ENCODE peak calls at places on chromosomes 16 and 17, in six cellular contexts. M, O, L, N, Q and B are unnamed samples.

GRCh38 chr17:32264140-32264799 is 1.4 kb upstream of the RHBDL3 start:
- DNase-seq in M (no peak), O (no peak), L (no peak), N (no peak), Q (no peak), B (no peak)

GRCh38 chr16:53822936-53823529 is 119.1 kb downstream of the FTO start:
- DNase-seq in M (no peak), O (no peak), L (peak; percentile 69), N (peak; percentile 22), Q (peak; percentile 29), B (no peak)

GRCh38 chr17:49610883-49611584 is 35.4 kb downstream of the NXPH3 start:
- DNase-seq in M (no peak), O (no peak), L (peak; percentile 19), N (no peak), Q (no peak), B (peak; percentile 25)

GRCh38 chr16:67562526-67562917 is at the start of gene CTCF:
- DNase-seq in M (peak; percentile 33), O (peak; percentile 89), L (peak; percentile 83), N (peak; percentile 81), Q (peak; percentile 91), B (peak; percentile 81)

GRCh38 chr17:73719588-73720071 is 75.4 kb upstream of the SDK2 start:
- DNase-seq in M (no peak), O (no peak), L (no peak), N (no peak), Q (no peak), B (no peak)

GRCh38 chr16:7452090-7452489 is 119.4 kb downstream of the RBFOX1 start:
- DNase-seq in M (no peak), O (no peak), L (no peak), N (no peak), Q (no peak), B (no peak)

GRCh38 chr17:63419949-63420867 is 25.9 kb downstream of the CYB561 start:
- DNase-seq in M (no peak), O (no peak), L (no peak), N (no peak), Q (no peak), B (no peak)

GRCh38 chr16:85334718-85335583 is 222.7 kb upstream of the CIBAR2 start:
- DNase-seq in M (no peak), O (no peak), L (no peak), N (no peak), Q (no peak), B (no peak)

GRCh38 chr17:47959825-47960655 is 2.4 kb upstream of the PRR15L start:
- DNase-seq in M (no peak), O (no peak), L (no peak), N (no peak), Q (no peak), B (no peak)

GRCh38 chr17:72719582-72720493 is 372.6 kb downstream of the SLC39A11 start:
- DNase-seq in M (no peak), O (no peak), L (peak; percentile 51), N (no peak), Q (no peak), B (no peak)

GRCh38 chr17:58470356-58470755 is 17.9 kb downstream of the HSF5 start:
- DNase-seq in M (no peak), O (no peak), L (no peak), N (no peak), Q (no peak), B (no peak)

GRCh38 chr16:23146877-23147601 is 2.2 kb downstream of the USP31 start:
- DNase-seq in M (no peak), O (no peak), L (no peak), N (no peak), Q (no peak), B (peak; percentile 25)

GRCh38 chr17:74937064-74938051 is 1.7 kb downstream of the OTOP3 start:
- DNase-seq in M (no peak), O (no peak), L (no peak), N (no peak), Q (no peak), B (no peak)

GRCh38 chr17:46742539-46743270 is 75.8 kb downstream of the WNT3 start:
- DNase-seq in M (no peak), O (no peak), L (peak; percentile 88), N (no peak), Q (no peak), B (peak; percentile 94)

GRCh38 chr16:11356573-11357331 is 11.5 kb downstream of the RMI2 start:
- DNase-seq in M (no peak), O (peak; percentile 74), L (peak; percentile 65), N (peak; percentile 69), Q (peak; percentile 68), B (peak; percentile 67)

GRCh38 chr17:1060991-1061390 is 64.1 kb downstream of the TIMM22 start:
- DNase-seq in M (peak; percentile 78), O (peak; percentile 83), L (peak; percentile 94), N (no peak), Q (no peak), B (peak; percentile 99)

GRCh38 chr16:65845466-65846209 is 520.9 kb upstream of the CDH5 start:
- DNase-seq in M (no peak), O (no peak), L (peak; percentile 17), N (no peak), Q (no peak), B (peak; percentile 48)

GRCh38 chr17:20278805-20279204 is 188.5 kb downstream of the LGALS9B start:
- DNase-seq in M (no peak), O (no peak), L (no peak), N (no peak), Q (no peak), B (no peak)

GRCh38 chr17:78263063-78263735 is 31.8 kb downstream of the TMEM235 start:
- DNase-seq in M (no peak), O (no peak), L (no peak), N (no peak), Q (peak; percentile 48), B (no peak)

GRCh38 chr16:22347100-22347820 is 27.2 kb downstream of the CDR2 start:
- DNase-seq in M (no peak), O (no peak), L (no peak), N (no peak), Q (no peak), B (no peak)

GRCh38 chr17:74843352-74843627 is 16.4 kb downstream of the GRIN2C start:
- DNase-seq in M (no peak), O (no peak), L (no peak), N (no peak), Q (no peak), B (no peak)

GRCh38 chr17:18025596-18026407 is 13.2 kb downstream of the ATPAF2 start:
- DNase-seq in M (no peak), O (peak; percentile 17), L (peak; percentile 59), N (peak; percentile 79), Q (peak; percentile 74), B (peak; percentile 87)

GRCh38 chr16:31330553-31330890 is 24.5 kb upstream of the ITGAX start:
- DNase-seq in M (no peak), O (no peak), L (no peak), N (no peak), Q (no peak), B (no peak)

GRCh38 chr17:74380086-74380958 is 13.0 kb downstream of the GPR142 start:
- DNase-seq in M (peak; percentile 38), O (peak; percentile 83), L (no peak), N (no peak), Q (no peak), B (peak; percentile 74)

GRCh38 chr16:8996891-8997290 is 33.2 kb upstream of the USP7 start:
- DNase-seq in M (no peak), O (no peak), L (peak; percentile 8), N (no peak), Q (no peak), B (no peak)

GRCh38 chr16:48918520-48919258 is 308.7 kb upstream of the N4BP1 start:
- DNase-seq in M (peak; percentile 54), O (no peak), L (no peak), N (no peak), Q (no peak), B (peak; percentile 43)

GRCh38 chr17:61009619-61010018 is 332.0 kb downstream of the BCAS3 start:
- DNase-seq in M (no peak), O (no peak), L (peak; percentile 46), N (no peak), Q (no peak), B (peak; percentile 14)

GRCh38 chr17:64459284-64459747 is 10.4 kb downstream of the MILR1 start:
- DNase-seq in M (no peak), O (no peak), L (peak; percentile 44), N (no peak), Q (no peak), B (peak; percentile 43)

GRCh38 chr17:75683467-75684041 is 16.4 kb downstream of the SAP30BP start:
- DNase-seq in M (no peak), O (no peak), L (peak; percentile 51), N (no peak), Q (no peak), B (peak; percentile 84)

GRCh38 chr16:6891486-6891885 is 441.2 kb upstream of the RBFOX1 start:
- DNase-seq in M (no peak), O (no peak), L (no peak), N (no peak), Q (no peak), B (no peak)

GRCh38 chr16:13961099-13961811 is 41.3 kb downstream of the ERCC4 start:
- DNase-seq in M (no peak), O (no peak), L (peak; percentile 56), N (no peak), Q (no peak), B (peak; percentile 25)

GRCh38 chr17:45747907-45748306 is 36.2 kb upstream of the CRHR1 start:
- DNase-seq in M (no peak), O (no peak), L (no peak), N (no peak), Q (no peak), B (no peak)

GRCh38 chr16:65833171-65833871 is 533.2 kb upstream of the CDH5 start:
- DNase-seq in M (peak; percentile 13), O (no peak), L (peak; percentile 76), N (no peak), Q (no peak), B (peak; percentile 76)

GRCh38 chr17:70739046-70739445 is 569.7 kb downstream of the KCNJ2 start:
- DNase-seq in M (no peak), O (no peak), L (no peak), N (no peak), Q (no peak), B (no peak)

DNA sequence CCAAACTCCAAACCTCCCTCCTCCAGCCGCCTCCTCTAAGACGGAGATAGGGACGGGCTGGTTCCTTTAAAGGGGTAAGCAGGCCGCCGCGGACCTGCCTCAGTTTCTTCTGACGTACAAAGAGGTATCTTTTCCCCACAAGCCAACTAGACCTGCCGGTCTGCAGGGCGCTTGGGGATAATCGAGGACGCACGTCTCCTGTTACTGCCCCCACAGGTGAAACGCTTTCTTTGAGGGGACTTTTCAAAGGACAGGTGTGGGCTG is 25.1 kb upstream of the RFFL start:
- DNase-seq in M (no peak), O (no peak), L (no peak), N (no peak), Q (no peak), B (no peak)
- TF ChIP-seq CTCF in M (no peak), O (no peak), L (no peak), N (peak; percentile 15), Q (peak; percentile 7), B (no peak)

GRCh38 chr16:55568151-55568693 is 1.7 kb downstream of the CAPNS2 start:
- DNase-seq in M (peak; percentile 64), O (no peak), L (no peak), N (no peak), Q (no peak), B (peak; percentile 78)
- TF ChIP-seq CTCF in M (no peak), O (no peak), L (no peak), N (no peak), Q (no peak), B (no peak)

GRCh38 chr17:16467886-16468285 is 24.1 kb downstream of the LRRC75A start:
- DNase-seq in M (no peak), O (no peak), L (no peak), N (no peak), Q (no peak), B (no peak)
- TF ChIP-seq CTCF in M (no peak), O (no peak), L (no peak), N (no peak), Q (no peak), B (no peak)

GRCh38 chr16:4682616-4683254 is 10.6 kb upstream of the NUDT16L1 start:
- DNase-seq in M (no peak), O (no peak), L (peak; percentile 26), N (no peak), Q (no peak), B (peak; percentile 49)
- TF ChIP-seq CTCF in M (peak; percentile 59), O (no peak), L (peak; percentile 25), N (no peak), Q (no peak), B (peak; percentile 20)